ENCODE peak calls at places on chromosomes 3 and 15, in four cellular contexts. L, I, D and T are unnamed samples.

GRCh38 chr3:60803156-60803555 is 448.1 kb downstream of the FHIT start:
- DNase-seq in D (no peak), I (no peak), L (no peak), T (no peak)

GRCh38 chr3:136070334-136070733 is 104.8 kb downstream of the PPP2R3A start:
- DNase-seq in D (no peak), I (no peak), L (no peak), T (no peak)

GRCh38 chr3:141338881-141339280 is 29.4 kb upstream of the ZBTB38 start:
- DNase-seq in I (no peak), D (no peak), L (no peak), T (no peak)

GRCh38 chr3:129195731-129196256 is 12.1 kb upstream of the CNBP start:
- DNase-seq in D (no peak), L (no peak), I (peak; percentile 16), T (no peak)

GRCh38 chr3:56135941-56136340 is 332.3 kb downstream of the ERC2 start:
- DNase-seq in I (no peak), L (no peak), D (no peak), T (no peak)

GRCh38 chr3:128076783-128077624 is 24.8 kb downstream of the SEC61A1 start:
- DNase-seq in I (no peak), L (peak; percentile 80), D (no peak), T (no peak)

GRCh38 chr15:89111352-89111751 is 23.1 kb downstream of the ABHD2 start:
- DNase-seq in L (no peak), I (no peak), D (no peak), T (no peak)

GRCh38 chr3:113839551-113839950 is 963 bp downstream of the GRAMD1C start:
- DNase-seq in L (no peak), D (no peak), I (no peak), T (no peak)

GRCh38 chr15:69909719-69910444 is 187.8 kb downstream of the TLE3 start:
- DNase-seq in D (no peak), L (peak; percentile 46), I (no peak), T (no peak)

GRCh38 chr15:69014454-69014853 is at the start of gene NOX5:
- DNase-seq in I (no peak), D (no peak), L (peak; percentile 25), T (no peak)

GRCh38 chr3:40310690-40311089 is 1.2 kb downstream of the EIF1B start:
- DNase-seq in D (no peak), I (no peak), L (no peak), T (no peak)

GRCh38 chr3:149081772-149082171 is 4.6 kb downstream of the HLTF start:
- DNase-seq in I (no peak), D (no peak), L (no peak), T (no peak)

GRCh38 chr3:12351145-12351544 is 62.3 kb downstream of the PPARG start:
- DNase-seq in L (no peak), I (no peak), D (no peak), T (no peak)

GRCh38 chr15:100623301-100623700 is 20.9 kb downstream of the ASB7 start:
- DNase-seq in L (no peak), I (no peak), D (no peak), T (no peak)

GRCh38 chr3:48679416-48680380 is 6.0 kb downstream of the NCKIPSD start:
- DNase-seq in L (no peak), D (no peak), I (no peak), T (no peak)

GRCh38 chr15:51727141-51727897 is 10.1 kb downstream of the LYSMD2 start:
- DNase-seq in D (no peak), I (peak; percentile 11), L (no peak), T (no peak)

GRCh38 chr3:60579734-60580133 is 671.5 kb downstream of the FHIT start:
- DNase-seq in D (no peak), L (no peak), I (no peak), T (no peak)

GRCh38 chr15:74543043-74543422 is 2.0 kb downstream of the ARID3B start:
- DNase-seq in D (no peak), I (no peak), L (no peak), T (no peak)
- TF ChIP-seq BRCA1 in D (no peak), I (no peak), L (no peak), T (no peak)

GRCh38 chr3:16338124-16338523 is 73.1 kb downstream of the OXNAD1 start:
- DNase-seq in L (no peak), D (no peak), I (no peak), T (peak; percentile 20)
- TF ChIP-seq BRCA1 in L (no peak), D (no peak), I (no peak), T (no peak)

GRCh38 chr3:53780806-53781205 is 65.4 kb downstream of the CHDH start:
- DNase-seq in L (no peak), D (no peak), I (no peak), T (no peak)
- TF ChIP-seq BRCA1 in L (no peak), D (no peak), I (no peak), T (no peak)

DNA sequence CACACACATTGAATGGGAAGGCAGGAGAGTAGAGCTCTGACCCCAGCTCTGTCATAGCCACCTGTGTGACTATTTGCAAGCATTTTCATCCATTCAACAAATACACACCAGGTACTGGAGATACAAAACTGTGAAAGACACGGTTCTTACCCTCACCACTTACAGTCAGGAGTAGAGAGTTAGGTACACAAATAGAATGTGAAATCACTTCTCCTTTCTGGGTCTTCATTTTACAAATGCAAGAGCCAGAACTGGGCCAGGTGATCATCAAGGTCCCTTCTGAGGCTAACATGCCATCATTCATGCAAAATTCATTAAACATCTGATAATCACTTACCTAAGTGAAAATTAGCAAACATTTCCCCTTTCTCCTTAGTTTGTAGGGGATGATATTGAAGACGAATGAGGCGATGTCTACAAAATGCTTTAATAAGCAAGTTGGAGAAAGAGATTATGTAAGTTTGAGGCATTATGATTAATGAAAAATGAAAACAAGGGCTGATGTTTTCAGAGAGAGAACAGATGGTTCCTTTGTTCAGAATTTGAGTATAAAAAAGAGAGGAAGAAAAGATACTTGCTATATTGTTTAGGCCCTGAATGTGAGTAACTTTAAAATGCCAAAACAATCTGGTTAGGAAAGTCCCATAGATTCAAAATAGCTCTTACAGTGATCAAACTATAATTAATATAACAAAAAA is 88.6 kb downstream of the LPP start:
- DNase-seq in L (no peak), D (no peak), I (no peak), T (no peak)
- TF ChIP-seq BRCA1 in L (no peak), D (no peak), I (no peak), T (no peak)

GRCh38 chr15:43920201-43920600 is 93.4 kb downstream of the WDR76 start:
- DNase-seq in D (no peak), L (no peak), I (no peak), T (no peak)
- TF ChIP-seq BRCA1 in D (no peak), L (no peak), I (no peak), T (no peak)